ENCODE peak calls at places on chromosomes 11 and 22, in six cellular contexts. J is stimulated activated CD8-positive, alpha-beta memory T cell treated with anti-CD3 and anti-CD28 coated beads, Interleukin-15, amount 100 ng/mL, for 1 hour; B is activated CD8-positive, alpha-beta memory T cell treated with anti-CD3 and anti-CD28 coated beads for 1 hour; R is NCI-H2171 treated with DMSO at 0.1 percent for 48 hours; H is hippocampal formation; L is adrenal gland. D is an unnamed sample.

GRCh38 chr11:95364324-95365295 is 133.6 kb upstream of the SESN3 start:
- DNase-seq in J (no peak), B (no peak), R (no peak), H (no peak), L (no peak), D (no peak)

GRCh38 chr11:118536726-118537125 is 5.7 kb downstream of the TMEM25 start:
- DNase-seq in J (no peak), B (no peak), R (no peak), H (no peak), L (peak; percentile 79), D (no peak)

GRCh38 chr22:18031670-18032454 is 7.5 kb upstream of the MICAL3 start:
- DNase-seq in J (no peak), B (no peak), R (peak; percentile 77), H (no peak), L (no peak), D (no peak)

GRCh38 chr11:72321381-72321996 is 77.5 kb upstream of the PHOX2A start:
- DNase-seq in J (no peak), B (no peak), R (no peak), H (no peak), L (peak; percentile 70), D (no peak)

GRCh38 chr11:119608781-119609180 is 120.2 kb downstream of the NECTIN1 start:
- DNase-seq in J (no peak), B (no peak), R (peak; percentile 0), H (no peak), L (no peak), D (peak; percentile 32)

GRCh38 chr11:78797559-78797958 is 222.9 kb upstream of the NARS2 start:
- DNase-seq in J (no peak), B (no peak), R (no peak), H (no peak), L (no peak), D (no peak)

GRCh38 chr11:121671276-121672168 is 218.8 kb upstream of the SORL1-AS1 start:
- DNase-seq in J (no peak), B (no peak), R (peak; percentile 0), H (peak; percentile 65), L (peak; percentile 59), D (peak; percentile 58)

GRCh38 chr11:102456381-102456780 is 3.8 kb upstream of the TMEM123 start:
- DNase-seq in J (no peak), B (no peak), R (no peak), H (no peak), L (peak; percentile 60), D (no peak)

GRCh38 chr11:123593570-123593969 is 60.9 kb downstream of the SCN3B start:
- DNase-seq in J (no peak), B (no peak), R (no peak), H (no peak), L (no peak), D (no peak)

GRCh38 chr22:27175444-27175843 is 518.1 kb downstream of the MIAT start:
- DNase-seq in J (no peak), B (no peak), R (no peak), H (no peak), L (no peak), D (no peak)

GRCh38 chr22:24390576-24390975 is 36.8 kb upstream of the ADORA2A start:
- DNase-seq in J (no peak), B (no peak), R (peak; percentile 78), H (no peak), L (no peak), D (no peak)

GRCh38 chr11:73760066-73760679 is 701 bp downstream of the RAB6A start:
- DNase-seq in J (no peak), B (no peak), R (peak; percentile 22), H (peak; percentile 12), L (peak; percentile 76), D (peak; percentile 21)

GRCh38 chr11:73281796-73282660 is 9.9 kb downstream of the P2RY6 start:
- DNase-seq in J (no peak), B (no peak), R (no peak), H (no peak), L (no peak), D (no peak)

GRCh38 chr22:21032037-21032842 is at the start of gene SLC7A4:
- DNase-seq in J (no peak), B (no peak), R (peak; percentile 58), H (no peak), L (no peak), D (no peak)

GRCh38 chr11:72838691-72839305 is 24.6 kb downstream of the ATG16L2 start:
- DNase-seq in J (no peak), B (no peak), R (no peak), H (no peak), L (peak; percentile 73), D (no peak)

GRCh38 chr11:133928628-133929059 is 28.1 kb downstream of the IGSF9B start:
- DNase-seq in J (peak; percentile 32), B (peak; percentile 39), R (peak; percentile 79), H (no peak), L (no peak), D (no peak)

GRCh38 chr11:58574851-58575250 is 805 bp downstream of the LPXN start:
- DNase-seq in J (no peak), B (no peak), R (no peak), H (no peak), L (no peak), D (no peak)

GRCh38 chr11:97965849-97966646 is 1054.7 kb upstream of the CNTN5 start:
- DNase-seq in J (no peak), B (no peak), R (no peak), H (no peak), L (no peak), D (no peak)

GRCh38 chr11:8768625-8769333 is 86.2 kb downstream of the RPL27A start:
- DNase-seq in J (no peak), B (no peak), R (no peak), H (no peak), L (peak; percentile 86), D (no peak)

GRCh38 chr11:46512261-46512881 is 81.5 kb downstream of the AMBRA1 start:
- DNase-seq in J (no peak), B (no peak), R (no peak), H (no peak), L (no peak), D (no peak)

GRCh38 chr11:102802341-102802740 is 4.4 kb upstream of the MMP1 start:
- DNase-seq in J (no peak), B (no peak), R (no peak), H (no peak), L (no peak), D (no peak)

GRCh38 chr11:27353593-27354358 is 9.2 kb downstream of the CCDC34 start:
- DNase-seq in J (no peak), B (no peak), R (no peak), H (no peak), L (no peak), D (no peak)

GRCh38 chr11:83545911-83546310 is 259.7 kb upstream of the CCDC90B start:
- DNase-seq in J (no peak), B (no peak), R (no peak), H (peak; percentile 24), L (no peak), D (peak; percentile 20)

GRCh38 chr11:504053-504993 is 2.7 kb downstream of the RNH1 start:
- DNase-seq in J (no peak), B (no peak), R (no peak), H (no peak), L (no peak), D (no peak)

GRCh38 chr11:64094463-64095223 is 58.9 kb downstream of the FLRT1 start:
- DNase-seq in J (no peak), B (no peak), R (peak; percentile 17), H (no peak), L (peak; percentile 84), D (no peak)

GRCh38 chr11:45658292-45658991 is 7.0 kb downstream of the CHST1 start:
- DNase-seq in J (no peak), B (no peak), R (no peak), H (no peak), L (peak; percentile 90), D (peak; percentile 49)

GRCh38 chr11:106706355-106706754 is 311.9 kb downstream of the GUCY1A2 start:
- DNase-seq in J (no peak), B (no peak), R (peak; percentile 18), H (no peak), L (no peak), D (no peak)

GRCh38 chr22:30336752-30337460 is 10.2 kb upstream of the TBC1D10A start:
- DNase-seq in J (no peak), B (no peak), R (no peak), H (no peak), L (no peak), D (peak; percentile 11)

GRCh38 chr11:2511421-2512369 is 66.9 kb downstream of the KCNQ1 start:
- DNase-seq in J (no peak), B (no peak), R (no peak), H (no peak), L (peak; percentile 64), D (no peak)

GRCh38 chr11:27392715-27393114 is 29.7 kb upstream of the CCDC34 start:
- DNase-seq in J (no peak), B (no peak), R (no peak), H (no peak), L (no peak), D (no peak)

GRCh38 chr11:126790550-126790981 is 210.0 kb downstream of the KIRREL3 start:
- DNase-seq in J (no peak), B (no peak), R (no peak), H (peak; percentile 38), L (no peak), D (peak; percentile 66)

GRCh38 chr11:128592454-128592853 is 5.1 kb upstream of the ETS1 start:
- DNase-seq in J (no peak), B (no peak), R (no peak), H (no peak), L (no peak), D (no peak)

GRCh38 chr11:117097567-117098268 is 510 bp downstream of the SIK3 start:
- DNase-seq in J (no peak), B (peak; percentile 14), R (peak; percentile 57), H (no peak), L (peak; percentile 69), D (no peak)